ENCODE peak calls at places on chromosomes 3 and 15, in nine cellular contexts. One of them, this sample, is unnamed.

GRCh38 chr3:49675912-49676311 is 1.8 kb downstream of the APEH start:
- DNase-seq in mesenchymal stem cell: no peak
- DNase-seq in body of pancreas: no peak
- DNase-seq in stimulated activated CD4-positive, alpha-beta T cell treated with anti-CD3 and anti-CD28 coated beads, Interleukin-12 subunit alpha, Interleukin-12 subunit beta, amount 100 ng/mL, for 48 hours: no peak
- DNase-seq in activated CD4-positive, alpha-beta T cell treated with anti-CD3 and anti-CD28 coated beads, Interleukin-2, amount 10 ng/mL, durations not matched to agents 7 days and 5 days: no peak
- DNase-seq in amniotic stem cell: no peak
- DNase-seq in AG09309: no peak
- DNase-seq in IMR-90: no peak
- DNase-seq in SK-MEL-5: no peak
- DNase-seq in this sample: no peak

GRCh38 chr3:4752201-4753072 is 226.8 kb upstream of the BHLHE40 start:
- DNase-seq in mesenchymal stem cell: no peak
- DNase-seq in body of pancreas: peak
- DNase-seq in stimulated activated CD4-positive, alpha-beta T cell treated with anti-CD3 and anti-CD28 coated beads, Interleukin-12 subunit alpha, Interleukin-12 subunit beta, amount 100 ng/mL, for 48 hours: no peak
- DNase-seq in activated CD4-positive, alpha-beta T cell treated with anti-CD3 and anti-CD28 coated beads, Interleukin-2, amount 10 ng/mL, durations not matched to agents 7 days and 5 days: no peak
- DNase-seq in amniotic stem cell: no peak
- DNase-seq in AG09309: peak
- DNase-seq in IMR-90: peak
- DNase-seq in SK-MEL-5: no peak
- DNase-seq in this sample: no peak

GRCh38 chr3:161800985-161801559 is 304.5 kb downstream of the OTOL1 start:
- DNase-seq in mesenchymal stem cell: no peak
- DNase-seq in body of pancreas: no peak
- DNase-seq in stimulated activated CD4-positive, alpha-beta T cell treated with anti-CD3 and anti-CD28 coated beads, Interleukin-12 subunit alpha, Interleukin-12 subunit beta, amount 100 ng/mL, for 48 hours: no peak
- DNase-seq in activated CD4-positive, alpha-beta T cell treated with anti-CD3 and anti-CD28 coated beads, Interleukin-2, amount 10 ng/mL, durations not matched to agents 7 days and 5 days: no peak
- DNase-seq in amniotic stem cell: no peak
- DNase-seq in AG09309: no peak
- DNase-seq in IMR-90: no peak
- DNase-seq in SK-MEL-5: no peak
- DNase-seq in this sample: peak

GRCh38 chr15:62390793-62391543 is 225.9 kb upstream of the C2CD4B start:
- DNase-seq in mesenchymal stem cell: peak
- DNase-seq in body of pancreas: peak
- DNase-seq in stimulated activated CD4-positive, alpha-beta T cell treated with anti-CD3 and anti-CD28 coated beads, Interleukin-12 subunit alpha, Interleukin-12 subunit beta, amount 100 ng/mL, for 48 hours: no peak
- DNase-seq in activated CD4-positive, alpha-beta T cell treated with anti-CD3 and anti-CD28 coated beads, Interleukin-2, amount 10 ng/mL, durations not matched to agents 7 days and 5 days: peak
- DNase-seq in amniotic stem cell: no peak
- DNase-seq in AG09309: no peak
- DNase-seq in IMR-90: peak
- DNase-seq in SK-MEL-5: peak
- DNase-seq in this sample: peak

GRCh38 chr15:75107905-75108838 is 84.8 kb downstream of the PPCDC start:
- DNase-seq in mesenchymal stem cell: peak
- DNase-seq in body of pancreas: no peak
- DNase-seq in stimulated activated CD4-positive, alpha-beta T cell treated with anti-CD3 and anti-CD28 coated beads, Interleukin-12 subunit alpha, Interleukin-12 subunit beta, amount 100 ng/mL, for 48 hours: peak
- DNase-seq in activated CD4-positive, alpha-beta T cell treated with anti-CD3 and anti-CD28 coated beads, Interleukin-2, amount 10 ng/mL, durations not matched to agents 7 days and 5 days: peak
- DNase-seq in amniotic stem cell: peak
- DNase-seq in AG09309: peak
- DNase-seq in IMR-90: peak
- DNase-seq in SK-MEL-5: no peak
- DNase-seq in this sample: no peak

GRCh38 chr3:25007974-25008658 is 419.9 kb upstream of the RARB start:
- DNase-seq in mesenchymal stem cell: peak
- DNase-seq in body of pancreas: no peak
- DNase-seq in stimulated activated CD4-positive, alpha-beta T cell treated with anti-CD3 and anti-CD28 coated beads, Interleukin-12 subunit alpha, Interleukin-12 subunit beta, amount 100 ng/mL, for 48 hours: no peak
- DNase-seq in activated CD4-positive, alpha-beta T cell treated with anti-CD3 and anti-CD28 coated beads, Interleukin-2, amount 10 ng/mL, durations not matched to agents 7 days and 5 days: no peak
- DNase-seq in amniotic stem cell: peak
- DNase-seq in AG09309: peak
- DNase-seq in IMR-90: no peak
- DNase-seq in SK-MEL-5: no peak
- DNase-seq in this sample: no peak

GRCh38 chr3:194723846-194724618 is 38.3 kb downstream of the FAM43A start:
- DNase-seq in mesenchymal stem cell: no peak
- DNase-seq in body of pancreas: no peak
- DNase-seq in stimulated activated CD4-positive, alpha-beta T cell treated with anti-CD3 and anti-CD28 coated beads, Interleukin-12 subunit alpha, Interleukin-12 subunit beta, amount 100 ng/mL, for 48 hours: no peak
- DNase-seq in activated CD4-positive, alpha-beta T cell treated with anti-CD3 and anti-CD28 coated beads, Interleukin-2, amount 10 ng/mL, durations not matched to agents 7 days and 5 days: no peak
- DNase-seq in amniotic stem cell: no peak
- DNase-seq in AG09309: no peak
- DNase-seq in IMR-90: no peak
- DNase-seq in SK-MEL-5: no peak
- DNase-seq in this sample: peak

GRCh38 chr3:16069149-16069922 is 105.1 kb upstream of the GALNT15 start:
- DNase-seq in mesenchymal stem cell: peak
- DNase-seq in body of pancreas: no peak
- DNase-seq in stimulated activated CD4-positive, alpha-beta T cell treated with anti-CD3 and anti-CD28 coated beads, Interleukin-12 subunit alpha, Interleukin-12 subunit beta, amount 100 ng/mL, for 48 hours: no peak
- DNase-seq in activated CD4-positive, alpha-beta T cell treated with anti-CD3 and anti-CD28 coated beads, Interleukin-2, amount 10 ng/mL, durations not matched to agents 7 days and 5 days: no peak
- DNase-seq in amniotic stem cell: peak
- DNase-seq in AG09309: peak
- DNase-seq in IMR-90: peak
- DNase-seq in SK-MEL-5: no peak
- DNase-seq in this sample: no peak

GRCh38 chr3:194960446-194961032 is 274.9 kb downstream of the FAM43A start:
- DNase-seq in mesenchymal stem cell: no peak
- DNase-seq in body of pancreas: no peak
- DNase-seq in stimulated activated CD4-positive, alpha-beta T cell treated with anti-CD3 and anti-CD28 coated beads, Interleukin-12 subunit alpha, Interleukin-12 subunit beta, amount 100 ng/mL, for 48 hours: no peak
- DNase-seq in activated CD4-positive, alpha-beta T cell treated with anti-CD3 and anti-CD28 coated beads, Interleukin-2, amount 10 ng/mL, durations not matched to agents 7 days and 5 days: no peak
- DNase-seq in amniotic stem cell: no peak
- DNase-seq in AG09309: no peak
- DNase-seq in IMR-90: no peak
- DNase-seq in SK-MEL-5: no peak
- DNase-seq in this sample: no peak

This sample was measured in ELF-1.